ENCODE peak calls at places on chromosomes 12 and 14, in eight cellular contexts. A, E, V, M, X, S, P and Z are unnamed samples.

GRCh38 chr14:65958664-65959562 is 527.3 kb upstream of the CCDC196 start:
- DNase-seq in X (peak; percentile 66), P (no peak), E (no peak), M (peak; percentile 15), S (no peak), A (peak; percentile 18), V (no peak), Z (no peak)

GRCh38 chr12:49644620-49644994 is 21.2 kb downstream of the PRPF40B start:
- DNase-seq in P (peak; percentile 71), M (peak; percentile 21), V (peak; percentile 88), A (peak; percentile 75), S (peak; percentile 79), E (peak; percentile 75), X (peak; percentile 90), Z (no peak)

GRCh38 chr12:2582631-2583616 is 211.8 kb upstream of the FKBP4 start:
- DNase-seq in E (peak; percentile 9), A (peak; percentile 36), M (peak; percentile 10), P (peak; percentile 49), V (peak; percentile 58), S (peak; percentile 75), X (peak; percentile 80), Z (no peak)

GRCh38 chr14:25887251-25887908 is 710.5 kb downstream of the NOVA1 start:
- DNase-seq in E (no peak), V (no peak), P (no peak), A (no peak), M (no peak), S (no peak), X (no peak), Z (peak; percentile 18)

GRCh38 chr12:104354868-104355570 is 51.5 kb downstream of the EID3 start:
- DNase-seq in V (no peak), M (no peak), S (no peak), P (no peak), E (no peak), X (no peak), A (no peak), Z (no peak)

GRCh38 chr14:23494223-23494622 is 24.7 kb downstream of the NGDN start:
- DNase-seq in A (peak; percentile 48), X (no peak), M (no peak), S (no peak), P (no peak), E (no peak), V (no peak), Z (no peak)

GRCh38 chr12:47802312-47802711 is 17.4 kb downstream of the HDAC7 start:
- DNase-seq in X (no peak), V (no peak), M (no peak), E (no peak), P (no peak), A (no peak), S (no peak), Z (no peak)

GRCh38 chr14:88660056-88660455 is 97.2 kb downstream of the ZC3H14 start:
- DNase-seq in X (no peak), M (no peak), P (no peak), V (no peak), S (no peak), A (peak; percentile 32), E (no peak), Z (no peak)

GRCh38 chr12:63064080-63064479 is 86.9 kb downstream of the AVPR1A start:
- DNase-seq in P (no peak), X (no peak), E (no peak), A (peak; percentile 46), S (no peak), V (no peak), M (no peak), Z (no peak)

GRCh38 chr14:26597136-26598080 is at the start of gene NOVA1:
- DNase-seq in X (peak; percentile 77), V (peak; percentile 19), M (no peak), P (peak; percentile 11), A (no peak), E (no peak), S (peak; percentile 21), Z (no peak)

GRCh38 chr14:44339256-44339655 is 167.8 kb downstream of the FSCB start:
- DNase-seq in M (no peak), V (no peak), E (no peak), S (no peak), A (peak; percentile 2), P (no peak), X (no peak), Z (no peak)
- H3K27ac ChIP-seq in M (no peak overlapping the region), V (no peak overlapping the region), E (no peak overlapping the region), S (no peak overlapping the region), A (no peak overlapping the region), P (no peak overlapping the region), X (no peak overlapping the region), Z (no peak overlapping the region)

GRCh38 chr12:124776126-124776513 is 87.5 kb downstream of the SCARB1 start:
- DNase-seq in X (no peak), S (no peak), P (no peak), E (no peak), M (no peak), A (no peak), V (no peak), Z (no peak)
- H3K27ac ChIP-seq in X (no peak overlapping the region), S (no peak overlapping the region), P (no peak overlapping the region), E (no peak overlapping the region), M (no peak overlapping the region), A (peak overlapping the region; percentile 51), V (no peak overlapping the region), Z (no peak overlapping the region)

DNA sequence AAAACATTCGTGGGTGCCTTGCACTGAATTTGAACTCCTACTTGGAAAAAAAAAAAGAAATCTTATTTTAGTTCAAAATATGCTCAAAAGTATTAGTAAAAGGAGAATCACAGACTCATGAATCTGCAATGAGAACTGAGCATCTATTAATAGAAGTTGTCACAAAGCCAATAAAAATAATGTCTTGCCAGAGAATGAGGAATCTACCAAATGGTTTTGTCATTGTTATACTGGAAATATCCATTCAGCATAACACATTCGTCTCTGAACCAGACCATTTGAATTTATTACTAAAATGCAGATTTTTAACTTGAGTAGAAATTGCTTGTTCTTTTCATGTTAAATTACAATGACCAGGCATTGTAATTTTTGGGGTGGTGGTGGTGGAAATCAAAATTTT is 11.6 kb upstream of the PTPRB start:
- DNase-seq in V (no peak), P (no peak), M (no peak), S (no peak), E (no peak), X (no peak), A (peak; percentile 84), Z (no peak)
- H3K27ac ChIP-seq in V (no peak overlapping the region), P (no peak overlapping the region), M (no peak overlapping the region), S (peak overlapping the region; percentile 72), E (no peak overlapping the region), X (no peak overlapping the region), A (no peak overlapping the region), Z (no peak overlapping the region)

DNA sequence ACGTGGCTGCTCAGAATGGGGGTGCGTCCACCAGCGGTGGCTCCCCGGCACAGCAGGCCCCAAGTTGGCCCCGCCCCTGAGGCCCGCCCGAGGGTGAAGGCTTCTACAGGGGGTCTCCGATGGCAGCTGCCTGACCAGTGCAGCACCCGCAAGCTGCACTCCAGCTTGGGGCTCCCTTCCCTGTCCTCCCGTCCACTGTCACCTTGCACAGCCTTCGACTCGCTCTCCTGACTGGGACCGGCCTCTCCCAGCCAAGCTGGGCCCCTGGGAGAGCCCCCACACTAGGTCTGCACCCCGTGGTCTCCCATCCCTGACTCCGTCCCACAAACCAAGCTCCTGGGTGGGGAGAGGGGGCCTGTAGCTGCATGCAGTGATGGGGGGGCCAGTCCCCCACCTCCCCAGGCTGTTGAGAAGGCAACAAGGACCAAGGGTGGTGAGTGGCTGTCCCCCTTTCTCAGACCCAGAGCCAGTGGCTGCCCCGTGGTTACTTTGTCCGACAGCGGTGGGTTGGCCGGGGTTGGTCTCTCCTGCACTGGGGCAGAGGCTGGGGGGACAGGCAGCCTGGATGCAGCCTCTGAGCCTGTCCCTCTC is 216.8 kb downstream of the KIF26A start:
- DNase-seq in E (no peak), S (no peak), P (peak; percentile 9), M (no peak), A (no peak), V (no peak), X (peak; percentile 73), Z (no peak)
- H3K27ac ChIP-seq in E (no peak overlapping the region), S (no peak overlapping the region), P (no peak overlapping the region), M (no peak overlapping the region), A (no peak overlapping the region), V (no peak overlapping the region), X (no peak overlapping the region), Z (no peak overlapping the region)

DNA sequence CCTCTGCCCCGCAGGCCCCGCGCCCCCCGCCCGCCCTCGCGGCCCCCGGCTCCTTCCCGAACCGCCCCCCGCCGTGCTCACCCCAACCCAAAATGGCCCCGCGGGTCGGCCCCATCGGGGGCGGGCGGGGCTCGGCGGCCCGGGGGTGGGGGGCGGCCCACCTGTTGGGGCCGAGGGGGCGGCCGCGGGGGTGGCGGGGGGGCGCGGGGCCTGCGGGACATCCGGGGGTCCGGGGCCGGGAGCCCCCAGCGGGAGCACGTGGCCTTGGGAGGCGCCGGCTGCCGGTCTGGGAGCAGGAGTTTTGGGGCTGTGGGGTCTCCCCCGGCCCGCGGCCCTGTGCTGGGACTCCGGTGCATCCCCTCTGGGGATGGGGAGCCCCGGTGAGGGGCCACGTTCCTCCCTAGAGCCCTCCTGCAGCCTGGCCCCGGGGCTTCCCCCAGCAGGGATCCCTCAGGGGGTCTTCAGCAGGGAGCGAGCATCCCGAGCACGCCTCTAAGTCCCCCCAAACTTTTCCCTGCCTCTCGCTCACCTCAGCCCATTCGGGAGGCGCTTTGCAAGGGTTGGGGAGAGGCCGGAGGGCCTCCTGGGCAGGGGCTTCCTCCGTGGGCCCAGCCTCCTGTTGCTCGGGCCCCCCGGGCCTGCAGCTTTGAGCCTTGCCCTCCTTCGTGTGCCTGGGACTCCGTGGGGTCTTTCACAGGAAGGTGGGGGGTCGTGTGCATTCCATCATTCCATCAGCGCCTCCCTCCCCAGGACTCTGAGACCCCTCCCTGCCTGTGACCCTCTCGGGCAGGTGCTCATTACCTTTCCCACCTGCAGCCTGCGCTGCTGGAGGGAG is 731 bp downstream of the MTA1 start:
- DNase-seq in M (no peak), V (no peak), X (peak; percentile 77), P (no peak), A (no peak), S (no peak), E (no peak), Z (no peak)
- H3K27ac ChIP-seq in M (peak overlapping the region; percentile 88), V (peak overlapping the region; percentile 55), X (peak overlapping the region; percentile 17), P (peak overlapping the region; percentile 63), A (peak overlapping the region; percentile 58), S (peak overlapping the region; percentile 87), E (peak overlapping the region; percentile 22), Z (no peak overlapping the region)

GRCh38 chr12:122121341-122122192 is 43.0 kb downstream of the MLXIP start:
- DNase-seq in S (peak; percentile 6), E (no peak), M (no peak), X (peak; percentile 64), A (no peak), V (no peak), P (no peak), Z (no peak)
- H3K27ac ChIP-seq in S (peak overlapping the region; percentile 19), E (no peak overlapping the region), M (no peak overlapping the region), X (no peak overlapping the region), A (no peak overlapping the region), V (no peak overlapping the region), P (no peak overlapping the region), Z (no peak overlapping the region)

GRCh38 chr14:37172936-37173613 is 669 bp upstream of the SLC25A21 start:
- DNase-seq in S (no peak), E (no peak), V (no peak), P (no peak), A (no peak), X (no peak), M (no peak), Z (no peak)
- H3K27ac ChIP-seq in S (peak overlapping the region; percentile 91), E (no peak overlapping the region), V (no peak overlapping the region), P (peak overlapping the region; percentile 81), A (no peak overlapping the region), X (peak overlapping the region; percentile 74), M (peak overlapping the region; percentile 90), Z (peak overlapping the region; percentile 86)

DNA sequence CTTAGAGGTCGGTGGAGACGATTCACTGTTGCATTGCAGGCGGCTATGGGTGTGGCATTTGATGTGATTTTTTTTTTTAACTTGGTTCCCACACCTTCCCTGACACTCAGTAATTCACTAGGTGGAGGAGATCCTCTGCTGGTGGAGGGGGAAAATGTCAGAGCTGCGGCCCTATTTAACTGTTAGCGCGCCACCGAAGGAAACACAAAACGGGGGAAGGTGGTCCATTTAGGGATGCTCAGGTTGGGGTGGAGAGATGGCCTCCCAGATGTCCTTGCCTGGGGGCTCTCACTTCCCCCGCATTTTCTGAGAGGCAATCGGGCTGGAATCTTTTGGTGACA is 4.3 kb upstream of the HOXC12 start:
- DNase-seq in P (no peak), S (no peak), A (no peak), M (no peak), E (no peak), V (no peak), X (no peak), Z (no peak)
- H3K27ac ChIP-seq in P (no peak overlapping the region), S (no peak overlapping the region), A (no peak overlapping the region), M (no peak overlapping the region), E (no peak overlapping the region), V (no peak overlapping the region), X (no peak overlapping the region), Z (no peak overlapping the region)